ENCODE peak calls at places on chromosome 2, in four cellular contexts. U is IMR-90, G is heart right ventricle, N is hepatocyte. Y is an unnamed sample.

GRCh38 chr2:172813314-172813888 is 77.8 kb downstream of the RAPGEF4 start:
- DNase-seq in G (no peak), N (peak), U (peak), Y (peak)

GRCh38 chr2:119549236-119549635 is 5.0 kb downstream of the CFAP221 start:
- DNase-seq in G (no peak), N (peak), U (peak), Y (peak)

GRCh38 chr2:40101076-40101688 is 322.1 kb upstream of the THUMPD2 start:
- DNase-seq in G (no peak), N (no peak), U (peak), Y (no peak)

GRCh38 chr2:221205103-221205502 is 367.0 kb downstream of the EPHA4 start:
- DNase-seq in U (no peak), N (peak), G (no peak), Y (no peak)

GRCh38 chr2:53756644-53757043 is 11.0 kb upstream of the CHAC2 start:
- DNase-seq in N (no peak), U (no peak), G (no peak), Y (no peak)

GRCh38 chr2:105329197-105329554 is 359 bp downstream of the TGFBRAP1 start:
- DNase-seq in U (no peak), G (no peak), N (no peak), Y (no peak)

GRCh38 chr2:25072606-25073005 is 30.7 kb downstream of the EFR3B start:
- DNase-seq in G (no peak), N (no peak), U (no peak), Y (no peak)

GRCh38 chr2:62379576-62379975 is 126.4 kb downstream of the TMEM17 start:
- DNase-seq in N (no peak), U (no peak), G (no peak), Y (no peak)

GRCh38 chr2:238286551-238286950 is 1.9 kb downstream of the PER2 start:
- DNase-seq in U (peak), G (peak), N (peak), Y (peak)

GRCh38 chr2:236086971-236087465 is 81.2 kb downstream of the GBX2 start:
- DNase-seq in U (no peak), G (no peak), N (no peak), Y (no peak)

GRCh38 chr2:235641333-235641732 is 147.5 kb downstream of the AGAP1 start:
- DNase-seq in N (no peak), U (peak), G (peak), Y (no peak)

GRCh38 chr2:197599285-197599965 is 76.0 kb downstream of the RFTN2 start:
- DNase-seq in U (peak), G (no peak), N (peak), Y (no peak)

GRCh38 chr2:94984964-94985575 is 40.4 kb upstream of the MAL start:
- DNase-seq in U (no peak), G (no peak), N (no peak), Y (no peak)

GRCh38 chr2:117794668-117795067 is 19.8 kb upstream of the DDX18 start:
- DNase-seq in G (no peak), N (no peak), U (peak), Y (no peak)
- H3K27ac ChIP-seq in G (no peak), N (no peak), U (no peak), Y (no peak)

GRCh38 chr2:141942006-141942789 is 188.6 kb downstream of the LRP1B start:
- DNase-seq in U (no peak), G (no peak), N (no peak), Y (no peak)
- TF ChIP-seq CTCF in U (no peak), G (no peak), N (peak), Y (peak)

GRCh38 chr2:55887351-55887750 is 36.2 kb downstream of the EFEMP1 start:
- DNase-seq in G (no peak), N (no peak), U (peak), Y (no peak)
- H3K27ac ChIP-seq in G (no peak), N (no peak), U (peak), Y (peak)

DNA sequence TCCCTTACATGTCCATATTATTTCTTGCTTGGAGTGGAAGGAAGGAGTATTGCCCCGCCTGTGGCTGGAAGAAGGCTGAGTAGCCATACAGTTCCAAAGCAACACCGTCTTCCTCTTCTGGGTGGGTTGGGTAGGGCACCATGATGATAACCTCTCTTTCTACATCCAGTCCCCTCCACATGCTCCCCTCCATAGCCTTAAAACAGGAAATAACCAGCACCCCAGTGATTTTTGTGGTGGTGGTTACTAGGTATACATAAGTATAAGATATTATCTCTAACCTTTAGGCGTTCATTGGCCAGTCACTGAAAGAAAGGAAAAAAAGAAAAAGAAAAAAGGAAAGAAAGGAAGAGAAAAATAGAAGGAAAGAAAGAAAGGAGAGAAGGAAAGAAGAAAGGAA is 63.1 kb downstream of the CXCR4 start:
- DNase-seq in N (no peak), U (no peak), G (no peak), Y (no peak)
- TF ChIP-seq CTCF in N (no peak), U (no peak), G (no peak), Y (no peak)

GRCh38 chr2:138827426-138828054 is 47.4 kb upstream of the NXPH2 start:
- DNase-seq in G (no peak), U (peak), N (peak), Y (peak)

GRCh38 chr2:138831691-138832090 is 51.5 kb upstream of the NXPH2 start:
- DNase-seq in U (no peak), N (no peak), G (no peak), Y (no peak)

GRCh38 chr2:138830547-138830946 is 50.4 kb upstream of the NXPH2 start:
- DNase-seq in G (no peak), N (no peak), U (no peak), Y (no peak)

GRCh38 chr2:138831154-138831553 is 51.0 kb upstream of the NXPH2 start:
- DNase-seq in U (no peak), N (no peak), G (no peak), Y (no peak)

DNA sequence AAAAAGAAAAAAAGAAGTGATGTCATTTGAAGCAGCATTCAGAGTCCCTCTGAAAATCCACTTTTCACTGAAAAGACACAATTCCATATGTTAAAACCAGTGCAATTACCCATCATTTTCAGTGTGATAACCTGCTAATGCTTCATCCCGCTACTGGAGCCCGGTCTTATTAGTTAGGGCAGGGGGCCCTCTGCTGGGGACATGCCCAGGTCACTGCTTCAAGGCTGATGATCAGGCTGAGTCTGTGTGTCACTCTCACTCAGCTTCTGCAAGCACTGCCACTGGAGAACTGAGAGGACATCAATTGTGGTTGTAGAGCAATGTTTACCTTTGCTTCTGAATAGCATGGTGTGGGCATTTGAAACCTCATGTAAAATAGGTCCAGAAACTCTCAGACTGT is 49.1 kb upstream of the NXPH2 start:
- DNase-seq in U (peak), G (peak), N (peak), Y (peak)
- H3K27ac ChIP-seq in U (no peak), G (no peak), N (no peak), Y (no peak)

DNA sequence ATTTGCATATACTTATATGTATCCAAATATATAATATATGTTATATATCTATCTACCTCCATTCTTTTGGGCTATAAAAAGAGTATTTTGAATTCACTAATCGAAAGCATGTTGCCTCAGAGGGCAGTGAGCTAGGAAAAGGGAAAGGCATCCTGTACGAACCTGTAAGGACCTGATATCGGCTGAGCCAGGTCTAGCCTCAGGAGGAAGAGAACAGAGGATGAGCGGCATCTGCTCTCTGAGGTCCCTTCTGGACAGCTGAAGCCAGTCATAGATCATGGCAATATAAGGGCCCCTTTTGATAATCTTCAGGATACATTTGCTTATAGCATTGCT is 166.2 kb upstream of the STK17B start:
- DNase-seq in G (no peak), N (no peak), U (no peak), Y (no peak)
- TF ChIP-seq CTCF in G (peak), N (no peak), U (no peak), Y (no peak)

GRCh38 chr2:74423226-74424095 is 1.9 kb downstream of the WDR54 start:
- DNase-seq in G (no peak), N (no peak), U (no peak), Y (no peak)

GRCh38 chr2:74420006-74420405 is 1.4 kb downstream of the C2orf81 start:
- DNase-seq in G (no peak), U (no peak), N (no peak), Y (no peak)

GRCh38 chr2:74419345-74419744 is 2.1 kb downstream of the C2orf81 start:
- DNase-seq in U (no peak), N (no peak), G (no peak), Y (no peak)

GRCh38 chr2:74424139-74424992 is 2.8 kb downstream of the WDR54 start:
- DNase-seq in U (no peak), G (no peak), N (no peak), Y (no peak)

GRCh38 chr2:74421248-74421870 is at the start of the genes C2orf81 and WDR54:
- DNase-seq in N (peak), G (peak), U (peak), Y (peak)
- H3K27ac ChIP-seq in N (no peak), G (no peak), U (peak), Y (peak)

DNA sequence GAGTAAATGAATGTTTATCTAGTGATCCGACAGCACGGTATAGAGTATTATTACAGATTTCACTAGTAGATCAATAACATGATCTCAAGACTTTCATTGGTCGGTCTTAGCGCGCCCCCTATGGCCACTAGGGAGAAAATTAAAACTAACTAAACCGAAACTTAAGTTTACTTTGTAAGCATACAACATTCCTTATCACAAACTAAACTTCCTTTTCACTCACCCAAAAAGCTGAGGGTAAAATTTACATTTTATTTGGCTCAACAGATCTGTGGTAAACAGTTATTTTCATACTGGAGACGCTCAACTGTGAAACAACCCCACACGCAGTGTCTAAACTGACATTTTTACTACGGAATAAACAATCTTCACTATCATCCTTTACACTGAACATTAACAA is 215.6 kb upstream of the MAP2 start:
- DNase-seq in U (no peak), G (peak), N (peak), Y (peak)
- TF ChIP-seq CTCF in U (no peak), G (peak), N (peak), Y (peak)